ENCODE peak calls at places on chromosomes 5 and 9, in five cellular contexts. K is stimulated activated CD4-positive, alpha-beta T cell treated with anti-CD3 and anti-CD28 coated beads, Interleukin-12 subunit alpha, Interleukin-12 subunit beta, amount 100 ng/mL, for 48 hours; Y is Calu3; Z is fibroblast of gingiva; P is GM12865. G is an unnamed sample.

GRCh38 chr5:59299006-59299405 is 594.5 kb downstream of the PDE4D start:
- DNase-seq in P (no peak), Y (no peak), Z (no peak), K (no peak), G (no peak)

GRCh38 chr5:78387468-78388153 is 27.2 kb downstream of the SCAMP1 start:
- DNase-seq in P (no peak), Z (no peak), K (no peak), Y (no peak), G (no peak)

GRCh38 chr5:144453753-144454152 is 283.1 kb downstream of the KCTD16 start:
- DNase-seq in K (no peak), Y (no peak), Z (no peak), P (no peak), G (no peak)

GRCh38 chr9:137657606-137658005 is 38.8 kb downstream of the EHMT1 start:
- DNase-seq in Y (no peak), Z (no peak), P (no peak), K (no peak), G (no peak)

GRCh38 chr5:143102414-143102813 is 301.1 kb downstream of the NR3C1 start:
- DNase-seq in Z (peak), P (no peak), K (no peak), Y (no peak), G (no peak)

GRCh38 chr5:167945542-167946384 is 345.7 kb upstream of the WWC1 start:
- DNase-seq in P (no peak), K (no peak), Z (no peak), Y (no peak), G (no peak)

GRCh38 chr5:162699361-162699760 is 631.8 kb downstream of the GABRG2 start:
- DNase-seq in Z (no peak), P (no peak), Y (no peak), K (no peak), G (no peak)

GRCh38 chr5:52334367-52334766 is 453.3 kb upstream of the ITGA1 start:
- DNase-seq in P (no peak), Z (no peak), Y (no peak), K (no peak), G (no peak)

GRCh38 chr9:27054125-27054524 is 48.7 kb upstream of the LRRC19 start:
- DNase-seq in Y (no peak), Z (no peak), K (no peak), P (no peak), G (no peak)

GRCh38 chr9:22203371-22204138 is 194.4 kb upstream of the CDKN2B start:
- DNase-seq in P (no peak), Y (no peak), Z (peak), K (no peak), G (no peak)

G was measured in HL-60.